ENCODE peak calls at places on chromosomes 2 and 18, in nine cellular contexts. S is endothelial cell of umbilical vein, P is GM12878, E is H1, K is A549, Y is NB4, V is HCT116, B is HepG2, H is SK-N-SH. D is an unnamed sample.

GRCh38 chr2:166092889-166093288 is 34.9 kb downstream of the SCN1A start:
- DNase-seq in H (no peak), B (no peak), E (no peak), K (no peak), V (no peak), P (no peak), Y (peak), S (peak), D (no peak)

GRCh38 chr2:37561615-37562569 is 109.5 kb downstream of the CDC42EP3 start:
- DNase-seq in B (peak), V (peak), E (no peak), K (peak), H (no peak), P (no peak), Y (peak), S (peak), D (no peak)

GRCh38 chr2:128715360-128715759 is 396.7 kb upstream of the HS6ST1 start:
- DNase-seq in Y (no peak), B (no peak), P (no peak), E (peak), S (no peak), V (no peak), K (no peak), H (no peak), D (no peak)

GRCh38 chr2:240453461-240454030 is 18.1 kb downstream of the GPC1 start:
- DNase-seq in S (no peak), B (no peak), K (no peak), E (no peak), P (no peak), H (peak), V (no peak), Y (no peak), D (no peak)

GRCh38 chr18:39799010-39799409 is 2156.0 kb upstream of the PIK3C3 start:
- DNase-seq in P (no peak), K (peak), S (peak), H (no peak), E (no peak), B (no peak), Y (no peak), V (no peak), D (no peak)

GRCh38 chr2:124560592-124561112 is 535.6 kb downstream of the CNTNAP5 start:
- DNase-seq in Y (no peak), S (no peak), E (no peak), P (no peak), B (no peak), K (no peak), V (no peak), H (no peak), D (no peak)

GRCh38 chr2:27087823-27088410 is 1.3 kb downstream of the KHK start:
- DNase-seq in Y (no peak), B (no peak), P (no peak), H (no peak), E (no peak), K (no peak), V (no peak), S (no peak), D (no peak)

GRCh38 chr2:28915939-28916338 is 21.5 kb downstream of the WDR43 start:
- DNase-seq in E (no peak), Y (peak), S (no peak), K (no peak), V (no peak), H (no peak), P (no peak), B (no peak), D (no peak)

GRCh38 chr2:59314367-59314766 is 1073.2 kb upstream of the FANCL start:
- DNase-seq in P (no peak), H (no peak), B (no peak), K (no peak), Y (peak), V (no peak), E (no peak), S (no peak), D (no peak)

GRCh38 chr2:11784747-11785610 is 38.5 kb downstream of the LPIN1 start:
- DNase-seq in Y (peak), P (no peak), V (no peak), S (peak), H (peak), E (peak), K (peak), B (no peak), D (peak)

GRCh38 chr2:37582911-37583310 is 88.5 kb downstream of the CDC42EP3 start:
- DNase-seq in Y (no peak), V (no peak), P (no peak), S (peak), E (no peak), B (no peak), K (no peak), H (no peak), D (no peak)

GRCh38 chr2:14304326-14304725 is 328.2 kb upstream of the LRATD1 start:
- DNase-seq in Y (no peak), H (no peak), P (no peak), V (no peak), S (no peak), K (no peak), E (no peak), B (no peak), D (no peak)

GRCh38 chr18:39701071-39701783 is 2135.6 kb upstream of the CELF4 start:
- DNase-seq in H (no peak), B (no peak), K (no peak), E (no peak), S (no peak), P (no peak), Y (no peak), V (no peak), D (no peak)

GRCh38 chr2:181526014-181526413 is 68.8 kb downstream of the ITGA4 start:
- DNase-seq in Y (no peak), H (no peak), V (no peak), K (no peak), E (no peak), P (no peak), B (no peak), S (no peak), D (no peak)

GRCh38 chr2:77028032-77028600 is 494.1 kb downstream of the LRRTM4 start:
- DNase-seq in V (no peak), B (peak), H (no peak), S (peak), E (no peak), P (no peak), Y (no peak), K (no peak), D (no peak)
- TF ChIP-seq MAX in V (no peak), B (no peak), H (no peak), S (no peak), E (no peak), P (no peak), Y (no peak), K (no peak), D (no peak)

DNA sequence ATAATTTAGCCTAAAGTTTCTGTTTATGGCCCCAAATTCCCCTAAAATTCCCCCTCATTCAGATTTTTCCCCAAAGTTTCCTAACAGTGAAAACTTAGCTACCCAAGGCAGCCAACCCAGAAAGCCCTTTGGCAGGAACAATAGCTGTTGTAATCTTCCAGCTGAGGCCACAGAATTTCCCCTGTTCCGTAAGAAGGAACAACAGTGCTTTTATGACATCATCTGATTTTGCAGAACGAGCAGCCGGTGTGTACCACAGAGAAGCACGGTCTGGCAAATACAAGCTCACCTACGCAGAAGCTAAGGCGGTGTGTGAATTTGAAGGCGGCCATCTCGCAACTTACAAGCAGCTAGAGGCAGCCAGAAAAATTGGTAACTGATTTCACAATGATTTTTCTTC is 6.3 kb downstream of the TNFAIP6 start:
- DNase-seq in B (no peak), P (peak), V (no peak), H (no peak), E (no peak), Y (peak), K (no peak), S (peak), D (no peak)
- TF ChIP-seq MAX in B (no peak), P (no peak), V (no peak), H (no peak), E (no peak), Y (no peak), K (no peak), S (no peak), D (no peak)

GRCh38 chr2:152720794-152721193 is 2.4 kb downstream of the ARL6IP6 start:
- DNase-seq in V (no peak), E (no peak), K (no peak), H (no peak), Y (no peak), P (no peak), S (no peak), B (no peak), D (no peak)

GRCh38 chr2:152718047-152718908 is at the start of gene ARL6IP6:
- DNase-seq in V (peak), B (peak), Y (peak), K (peak), S (peak), H (peak), P (peak), E (peak), D (peak)

GRCh38 chr2:152716805-152717241 is 438 bp downstream of the PRPF40A start:
- DNase-seq in B (peak), S (no peak), H (peak), K (peak), V (no peak), P (no peak), Y (peak), E (peak), D (peak)

GRCh38 chr2:152717242-152718046 is at the start of gene PRPF40A:
- DNase-seq in K (peak), B (peak), H (peak), E (peak), S (peak), Y (peak), P (peak), V (peak), D (peak)

DNA sequence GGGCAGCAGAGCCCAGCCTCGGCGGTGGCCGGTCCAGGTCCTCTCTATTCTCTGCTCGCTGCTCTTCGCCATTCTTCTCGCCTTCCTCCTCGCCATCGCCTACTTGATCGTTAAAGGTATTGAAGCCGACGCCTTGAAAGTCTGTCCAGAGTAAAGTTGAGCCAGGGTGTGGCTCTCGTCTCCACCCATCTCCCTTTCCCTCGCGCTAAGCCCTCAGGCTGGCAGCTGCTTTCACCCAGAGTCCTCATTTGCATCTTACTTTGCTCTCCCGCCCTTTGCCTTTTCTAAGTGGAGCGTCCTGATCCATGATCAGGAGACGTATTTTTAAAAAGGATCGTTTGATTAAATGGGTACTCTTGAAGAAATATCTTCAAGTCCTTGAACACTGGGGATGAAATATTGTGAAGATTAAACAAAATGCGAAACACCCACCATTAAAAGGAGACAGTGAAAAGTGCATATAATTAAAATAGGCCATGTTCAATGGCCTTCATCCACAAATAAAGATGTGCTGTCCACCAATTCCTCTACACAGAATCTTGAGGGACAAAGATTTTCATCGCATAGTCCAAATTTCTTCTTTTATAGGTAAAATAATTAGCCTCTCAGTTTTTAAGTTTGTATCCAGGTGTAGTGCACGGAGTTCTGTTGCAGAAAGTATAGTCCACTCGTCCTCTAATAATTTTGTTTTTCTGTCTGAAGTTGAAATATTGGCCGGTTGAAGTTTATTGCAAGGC is 657 bp downstream of the ARL6IP6 start:
- DNase-seq in K (peak), S (no peak), V (peak), E (no peak), P (peak), H (peak), B (peak), Y (peak), D (peak)
- TF ChIP-seq MAX in K (no peak), S (no peak), V (no peak), E (peak), P (no peak), H (no peak), B (no peak), Y (no peak), D (no peak)

DNA sequence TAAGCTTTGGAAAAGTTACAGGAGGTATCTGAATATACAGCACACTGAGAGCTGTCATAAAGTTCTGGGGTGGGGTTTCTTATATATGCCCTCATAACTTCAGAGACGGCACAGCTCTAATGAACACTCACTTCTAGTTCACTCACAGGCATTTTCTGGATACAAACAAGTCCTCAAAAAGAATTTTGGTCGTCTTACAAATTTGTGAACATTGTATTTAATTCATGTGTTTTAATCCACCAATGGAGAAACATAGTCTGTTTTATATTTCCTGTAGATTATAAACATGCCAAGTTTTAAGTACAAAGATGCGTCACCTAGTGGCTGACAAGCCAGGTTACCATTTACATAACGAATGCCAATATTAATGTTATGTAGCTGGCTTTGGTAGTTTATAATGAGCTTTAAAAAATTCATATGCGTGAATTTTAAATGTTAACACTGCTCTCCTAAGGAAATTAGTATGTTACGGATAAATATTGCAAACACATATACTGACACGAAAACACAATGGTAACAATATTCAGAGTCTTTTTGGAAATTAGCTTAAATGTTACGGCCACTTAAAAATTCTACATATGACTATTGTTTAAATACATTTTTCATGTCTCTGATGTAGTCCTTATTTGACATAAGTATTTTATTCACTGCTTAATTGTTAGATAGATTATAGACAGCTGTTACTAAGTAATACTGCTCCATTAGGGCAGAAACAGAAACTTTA is 2.5 kb downstream of the COL3A1 start:
- DNase-seq in V (peak), Y (no peak), B (peak), P (no peak), H (no peak), K (no peak), S (peak), E (no peak), D (no peak)
- TF ChIP-seq MAX in V (no peak), Y (no peak), B (no peak), P (no peak), H (peak), K (no peak), S (no peak), E (no peak), D (no peak)